ENCODE peak calls at places on chromosomes 3 and 15, in eight cellular contexts. One of them, this sample, is unnamed.

GRCh38 chr3:183613366-183614293 is 21.8 kb upstream of the KLHL24 start:
- DNase-seq in mucosa of descending colon: no peak
- DNase-seq in epithelial cell of esophagus: no peak
- DNase-seq in Peyer's patch: no peak
- DNase-seq in GM13977: no peak
- DNase-seq in B cell: no peak
- DNase-seq in astrocyte of the spinal cord: no peak
- DNase-seq in H9: no peak
- DNase-seq in this sample: no peak

GRCh38 chr3:29382399-29382798 is 101.5 kb downstream of the RBMS3 start:
- DNase-seq in GM13977: no peak
- DNase-seq in epithelial cell of esophagus: no peak
- DNase-seq in astrocyte of the spinal cord: peak; percentile 31
- DNase-seq in Peyer's patch: no peak
- DNase-seq in B cell: no peak
- DNase-seq in mucosa of descending colon: no peak
- DNase-seq in H9: no peak
- DNase-seq in this sample: no peak

GRCh38 chr15:87959080-87959479 is 297.5 kb downstream of the NTRK3 start:
- DNase-seq in Peyer's patch: no peak
- DNase-seq in epithelial cell of esophagus: no peak
- DNase-seq in H9: peak; percentile 51
- DNase-seq in astrocyte of the spinal cord: no peak
- DNase-seq in B cell: no peak
- DNase-seq in GM13977: no peak
- DNase-seq in mucosa of descending colon: no peak
- DNase-seq in this sample: no peak

GRCh38 chr3:179760944-179761343 is 108.1 kb downstream of the USP13 start:
- DNase-seq in astrocyte of the spinal cord: peak; percentile 78
- DNase-seq in epithelial cell of esophagus: peak; percentile 85
- DNase-seq in H9: no peak
- DNase-seq in Peyer's patch: no peak
- DNase-seq in mucosa of descending colon: no peak
- DNase-seq in GM13977: no peak
- DNase-seq in B cell: no peak
- DNase-seq in this sample: no peak

GRCh38 chr3:195790891-195791290 is 20.8 kb downstream of the MUC4 start:
- DNase-seq in GM13977: no peak
- DNase-seq in B cell: no peak
- DNase-seq in Peyer's patch: no peak
- DNase-seq in epithelial cell of esophagus: no peak
- DNase-seq in mucosa of descending colon: no peak
- DNase-seq in H9: no peak
- DNase-seq in astrocyte of the spinal cord: no peak
- DNase-seq in this sample: no peak

GRCh38 chr3:24202071-24202470 is 257.0 kb downstream of the NR1D2 start:
- DNase-seq in epithelial cell of esophagus: no peak
- DNase-seq in B cell: no peak
- DNase-seq in Peyer's patch: no peak
- DNase-seq in GM13977: no peak
- DNase-seq in mucosa of descending colon: no peak
- DNase-seq in astrocyte of the spinal cord: no peak
- DNase-seq in H9: no peak
- DNase-seq in this sample: no peak

GRCh38 chr15:57948554-57949289 is 116.8 kb downstream of the ALDH1A2 start:
- DNase-seq in GM13977: no peak
- DNase-seq in epithelial cell of esophagus: no peak
- DNase-seq in mucosa of descending colon: no peak
- DNase-seq in B cell: no peak
- DNase-seq in Peyer's patch: no peak
- DNase-seq in H9: no peak
- DNase-seq in astrocyte of the spinal cord: no peak
- DNase-seq in this sample: no peak

GRCh38 chr15:67750371-67750770 is 74.9 kb upstream of the SKOR1 start:
- DNase-seq in H9: no peak
- DNase-seq in mucosa of descending colon: no peak
- DNase-seq in epithelial cell of esophagus: peak; percentile 75
- DNase-seq in Peyer's patch: no peak
- DNase-seq in GM13977: no peak
- DNase-seq in B cell: no peak
- DNase-seq in astrocyte of the spinal cord: no peak
- DNase-seq in this sample: no peak

GRCh38 chr15:52417501-52417900 is 111.2 kb downstream of the MYO5A start:
- DNase-seq in H9: no peak
- DNase-seq in mucosa of descending colon: no peak
- DNase-seq in GM13977: no peak
- DNase-seq in epithelial cell of esophagus: peak; percentile 33
- DNase-seq in B cell: no peak
- DNase-seq in Peyer's patch: no peak
- DNase-seq in astrocyte of the spinal cord: peak; percentile 33
- DNase-seq in this sample: no peak

GRCh38 chr3:58112185-58112535 is 98.6 kb downstream of the DNASE1L3 start:
- DNase-seq in astrocyte of the spinal cord: no peak
- DNase-seq in Peyer's patch: no peak
- DNase-seq in epithelial cell of esophagus: no peak
- DNase-seq in GM13977: no peak
- DNase-seq in H9: no peak
- DNase-seq in B cell: no peak
- DNase-seq in mucosa of descending colon: no peak
- DNase-seq in this sample: no peak
- TF ChIP-seq CTCF in astrocyte of the spinal cord: no peak
- TF ChIP-seq CTCF in Peyer's patch: no peak
- TF ChIP-seq CTCF in epithelial cell of esophagus: no peak
- TF ChIP-seq CTCF in GM13977: no peak
- TF ChIP-seq CTCF in H9: no peak
- TF ChIP-seq CTCF in B cell: no peak
- TF ChIP-seq CTCF in mucosa of descending colon: no peak
- TF ChIP-seq CTCF in this sample: no peak

GRCh38 chr15:37789392-37789776 is 145.1 kb upstream of the TMCO5A start:
- DNase-seq in Peyer's patch: no peak
- DNase-seq in epithelial cell of esophagus: no peak
- DNase-seq in GM13977: no peak
- DNase-seq in H9: no peak
- DNase-seq in astrocyte of the spinal cord: peak; percentile 24
- DNase-seq in B cell: no peak
- DNase-seq in mucosa of descending colon: no peak
- DNase-seq in this sample: no peak
- TF ChIP-seq CTCF in Peyer's patch: no peak
- TF ChIP-seq CTCF in epithelial cell of esophagus: no peak
- TF ChIP-seq CTCF in GM13977: no peak
- TF ChIP-seq CTCF in H9: peak; percentile 15
- TF ChIP-seq CTCF in astrocyte of the spinal cord: peak; percentile 5
- TF ChIP-seq CTCF in B cell: no peak
- TF ChIP-seq CTCF in mucosa of descending colon: no peak
- TF ChIP-seq CTCF in this sample: no peak

DNA sequence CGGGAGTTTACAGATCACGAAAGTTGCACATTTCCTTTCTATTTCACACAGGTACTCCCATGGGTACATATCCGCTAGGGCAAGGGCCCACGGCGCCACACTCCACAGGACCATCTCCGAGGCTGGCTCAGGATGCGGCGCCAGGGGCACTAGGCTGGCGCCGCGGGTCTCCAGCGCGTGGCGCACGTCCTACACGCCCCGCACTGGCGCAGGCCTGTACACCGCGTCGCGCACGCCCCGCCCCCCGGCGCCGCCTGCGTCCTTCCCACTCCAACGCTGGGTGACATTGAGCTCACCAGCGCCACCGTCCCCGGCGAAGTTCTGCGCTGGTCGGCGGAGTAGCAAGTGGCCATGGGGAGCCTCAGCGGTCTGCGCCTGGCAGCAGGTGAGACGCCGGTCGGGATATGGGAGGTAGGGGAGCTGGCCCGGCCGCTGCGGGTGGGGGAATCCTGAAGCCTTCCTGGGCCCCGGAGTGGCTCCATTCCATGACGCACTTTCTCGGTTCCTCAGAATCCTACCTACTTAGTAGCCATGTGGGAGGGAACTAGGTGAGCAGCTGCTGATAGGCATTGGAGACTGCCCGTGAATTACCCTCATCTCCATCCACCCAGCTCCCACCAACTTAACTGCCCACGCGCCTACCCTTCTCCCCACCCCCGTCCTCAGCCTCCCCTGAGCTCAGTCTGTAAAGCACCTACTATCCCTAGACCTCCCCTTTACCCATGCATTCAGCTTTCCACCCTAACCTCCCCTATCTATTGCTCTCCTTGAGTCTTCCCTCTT is at the start of gene FAM162A:
- DNase-seq in H9: peak; percentile 95
- DNase-seq in B cell: peak; percentile 89
- DNase-seq in epithelial cell of esophagus: peak; percentile 94
- DNase-seq in mucosa of descending colon: peak; percentile 98
- DNase-seq in Peyer's patch: peak; percentile 98
- DNase-seq in GM13977: peak; percentile 91
- DNase-seq in astrocyte of the spinal cord: peak; percentile 89
- DNase-seq in this sample: peak; percentile 91
- TF ChIP-seq CTCF in H9: peak; percentile 63
- TF ChIP-seq CTCF in B cell: peak; percentile 68
- TF ChIP-seq CTCF in epithelial cell of esophagus: peak; percentile 49
- TF ChIP-seq CTCF in mucosa of descending colon: peak; percentile 55
- TF ChIP-seq CTCF in Peyer's patch: peak; percentile 57
- TF ChIP-seq CTCF in GM13977: peak; percentile 83
- TF ChIP-seq CTCF in astrocyte of the spinal cord: peak; percentile 41
- TF ChIP-seq CTCF in this sample: peak; percentile 65

GRCh38 chr3:57961828-57962447 is 46.3 kb upstream of the FLNB start:
- DNase-seq in mucosa of descending colon: peak; percentile 56
- DNase-seq in Peyer's patch: no peak
- DNase-seq in B cell: no peak
- DNase-seq in astrocyte of the spinal cord: peak; percentile 52
- DNase-seq in GM13977: peak; percentile 31
- DNase-seq in H9: no peak
- DNase-seq in epithelial cell of esophagus: peak; percentile 75
- DNase-seq in this sample: no peak
- TF ChIP-seq CTCF in mucosa of descending colon: no peak
- TF ChIP-seq CTCF in Peyer's patch: peak; percentile 59
- TF ChIP-seq CTCF in B cell: no peak
- TF ChIP-seq CTCF in astrocyte of the spinal cord: peak; percentile 47
- TF ChIP-seq CTCF in GM13977: peak; percentile 39
- TF ChIP-seq CTCF in H9: peak; percentile 55
- TF ChIP-seq CTCF in epithelial cell of esophagus: peak; percentile 54
- TF ChIP-seq CTCF in this sample: no peak

GRCh38 chr3:113277886-113278598 is 66.7 kb downstream of the BOC start:
- DNase-seq in Peyer's patch: no peak
- DNase-seq in B cell: no peak
- DNase-seq in astrocyte of the spinal cord: no peak
- DNase-seq in mucosa of descending colon: no peak
- DNase-seq in GM13977: peak; percentile 43
- DNase-seq in epithelial cell of esophagus: peak; percentile 32
- DNase-seq in H9: peak; percentile 47
- DNase-seq in this sample: no peak
- TF ChIP-seq CTCF in Peyer's patch: no peak
- TF ChIP-seq CTCF in B cell: no peak
- TF ChIP-seq CTCF in astrocyte of the spinal cord: peak; percentile 20
- TF ChIP-seq CTCF in mucosa of descending colon: no peak
- TF ChIP-seq CTCF in GM13977: peak; percentile 46
- TF ChIP-seq CTCF in epithelial cell of esophagus: peak; percentile 28
- TF ChIP-seq CTCF in H9: peak; percentile 63
- TF ChIP-seq CTCF in this sample: peak; percentile 9

GRCh38 chr3:46276497-46277099 is 34.3 kb downstream of the CCR3 start:
- DNase-seq in epithelial cell of esophagus: peak; percentile 67
- DNase-seq in GM13977: peak; percentile 26
- DNase-seq in B cell: peak; percentile 60
- DNase-seq in astrocyte of the spinal cord: no peak
- DNase-seq in Peyer's patch: peak; percentile 91
- DNase-seq in H9: peak; percentile 73
- DNase-seq in mucosa of descending colon: peak; percentile 82
- DNase-seq in this sample: peak; percentile 50
- TF ChIP-seq CTCF in epithelial cell of esophagus: peak; percentile 80
- TF ChIP-seq CTCF in GM13977: peak; percentile 64
- TF ChIP-seq CTCF in B cell: peak; percentile 89
- TF ChIP-seq CTCF in astrocyte of the spinal cord: peak; percentile 44
- TF ChIP-seq CTCF in Peyer's patch: peak; percentile 68
- TF ChIP-seq CTCF in H9: peak; percentile 79
- TF ChIP-seq CTCF in mucosa of descending colon: peak; percentile 79
- TF ChIP-seq CTCF in this sample: peak; percentile 78